ENCODE peak calls at places on chromosomes 5 and 9, in ten cellular contexts. Z is endothelial cell; L is WERI-Rb-1; D is GM13976; O is astrocyte of the spinal cord; N is CD8-positive, alpha-beta T cell; T is tibial nerve; F is cardiac fibroblast; S is choroid plexus epithelial cell; P is body of pancreas. A is an unnamed sample.

GRCh38 chr5:26492835-26493459 is 545.4 kb downstream of the CDH9 start:
- DNase-seq in T (no peak), N (no peak), P (no peak), F (no peak), O (no peak), Z (no peak), L (no peak), D (no peak), S (no peak), A (no peak)

GRCh38 chr9:111728617-111729366 is 65.9 kb downstream of the SHOC1 start:
- DNase-seq in S (peak), P (no peak), D (no peak), O (peak), L (no peak), F (peak), N (no peak), T (no peak), Z (no peak), A (no peak)

GRCh38 chr9:136687721-136688223 is 515 bp upstream of the AGPAT2 start:
- DNase-seq in F (no peak), N (no peak), O (no peak), D (no peak), P (peak), Z (peak), L (no peak), T (no peak), S (no peak), A (no peak)

GRCh38 chr9:98148486-98148885 is 29.5 kb upstream of the TRIM14 start:
- DNase-seq in L (no peak), T (no peak), N (no peak), Z (no peak), F (no peak), P (no peak), O (no peak), D (no peak), S (no peak), A (no peak)

GRCh38 chr5:91296691-91297143 is 86.4 kb downstream of the ARRDC3 start:
- DNase-seq in F (no peak), D (no peak), Z (no peak), S (no peak), L (no peak), P (peak), N (no peak), O (peak), T (peak), A (peak)

GRCh38 chr5:132095077-132095744 is 21.6 kb downstream of the CSF2 start:
- DNase-seq in D (no peak), P (no peak), Z (no peak), T (no peak), L (no peak), S (no peak), F (no peak), O (no peak), N (no peak), A (peak)

GRCh38 chr9:93149361-93149760 is 15.3 kb upstream of the NINJ1 start:
- DNase-seq in S (no peak), T (no peak), D (no peak), P (no peak), O (peak), L (no peak), Z (no peak), N (no peak), F (peak), A (no peak)

GRCh38 chr5:45695011-45695667 is 1.0 kb downstream of the HCN1 start:
- DNase-seq in D (peak), N (no peak), O (no peak), T (no peak), P (peak), L (peak), F (no peak), S (no peak), Z (peak), A (no peak)

GRCh38 chr9:19782005-19782404 is 6.8 kb downstream of the SLC24A2 start:
- DNase-seq in N (no peak), L (no peak), S (peak), F (peak), T (no peak), D (no peak), Z (peak), O (peak), P (no peak), A (no peak)

GRCh38 chr5:127101533-127101932 is 28.2 kb upstream of the C5orf63 start:
- DNase-seq in O (no peak), N (no peak), D (no peak), Z (no peak), P (no peak), T (no peak), S (no peak), L (no peak), F (no peak), A (no peak)

GRCh38 chr5:149652697-149653096 is 71.4 kb downstream of the ARHGEF37 start:
- DNase-seq in F (no peak), L (no peak), Z (no peak), T (no peak), N (no peak), O (no peak), P (no peak), D (no peak), S (no peak), A (no peak)

GRCh38 chr5:168992687-168993086 is 308.3 kb downstream of the SLIT3 start:
- DNase-seq in Z (peak), O (no peak), D (no peak), T (no peak), S (no peak), P (no peak), L (no peak), F (no peak), N (no peak), A (no peak)

GRCh38 chr9:94743035-94743954 is 16.8 kb downstream of the AOPEP start:
- DNase-seq in S (peak), O (no peak), T (peak), Z (no peak), P (peak), N (no peak), D (no peak), F (peak), L (no peak), A (no peak)

GRCh38 chr5:175470756-175471155 is 7.6 kb upstream of the SFXN1 start:
- DNase-seq in N (no peak), F (no peak), S (no peak), Z (no peak), D (no peak), L (no peak), O (no peak), T (no peak), P (no peak), A (no peak)

GRCh38 chr5:80399553-80400239 is 8.2 kb upstream of the ZFYVE16 start:
- DNase-seq in F (peak), Z (no peak), P (no peak), N (no peak), S (peak), O (peak), L (no peak), D (peak), T (peak), A (no peak)

GRCh38 chr5:56026863-56027300 is 32.1 kb upstream of the IL6ST start:
- DNase-seq in N (no peak), F (peak), Z (no peak), L (no peak), S (peak), O (peak), T (no peak), P (no peak), D (peak), A (no peak)

GRCh38 chr5:37717613-37718431 is 122.0 kb downstream of the GDNF start:
- DNase-seq in F (peak), Z (peak), L (peak), N (no peak), S (peak), T (no peak), O (peak), D (no peak), P (peak), A (no peak)

GRCh38 chr9:28921857-28922500 is 1348.7 kb upstream of the C9orf72 start:
- DNase-seq in F (no peak), L (no peak), P (no peak), O (no peak), N (no peak), Z (no peak), S (no peak), D (no peak), T (no peak), A (no peak)

GRCh38 chr9:93072383-93072795 is 13.9 kb downstream of the SUSD3 start:
- DNase-seq in S (peak), L (no peak), F (no peak), O (peak), Z (no peak), N (no peak), P (no peak), T (no peak), D (no peak), A (no peak)

GRCh38 chr9:14887149-14887548 is 23.1 kb downstream of the FREM1 start:
- DNase-seq in S (no peak), L (no peak), T (no peak), D (no peak), O (no peak), F (no peak), Z (no peak), N (no peak), P (no peak), A (no peak)

GRCh38 chr5:181088289-181088688 is 42.7 kb downstream of the OR2V1 start:
- DNase-seq in L (no peak), T (no peak), F (peak), S (peak), P (no peak), N (no peak), Z (no peak), D (no peak), O (no peak), A (no peak)

GRCh38 chr5:61280766-61281427 is 51.2 kb upstream of the ZSWIM6 start:
- DNase-seq in O (no peak), P (peak), L (no peak), N (no peak), S (no peak), Z (no peak), F (peak), T (no peak), D (no peak), A (no peak)

GRCh38 chr5:88686077-88686541 is 196.9 kb downstream of the MEF2C start:
- DNase-seq in O (peak), L (no peak), D (no peak), Z (no peak), P (no peak), F (no peak), N (no peak), S (no peak), T (no peak), A (no peak)

GRCh38 chr9:126549246-126550006 is 64.3 kb upstream of the LMX1B start:
- DNase-seq in F (no peak), P (no peak), N (no peak), D (peak), Z (no peak), O (no peak), T (no peak), S (no peak), L (peak), A (no peak)

GRCh38 chr5:152305525-152305924 is 99.6 kb downstream of the NMUR2 start:
- DNase-seq in P (no peak), D (no peak), O (no peak), L (peak), Z (no peak), T (no peak), N (no peak), F (no peak), S (no peak), A (no peak)

GRCh38 chr5:3382782-3383181 is 212.8 kb upstream of the IRX1 start:
- DNase-seq in P (no peak), O (no peak), S (no peak), N (no peak), T (no peak), D (no peak), Z (no peak), F (no peak), L (no peak), A (peak)

GRCh38 chr9:127923771-127924170 is 6.8 kb downstream of the PIP5KL1 start:
- DNase-seq in F (peak), N (no peak), T (no peak), L (no peak), S (peak), Z (no peak), D (no peak), O (peak), P (no peak), A (no peak)

GRCh38 chr9:113624721-113625120 is 161.2 kb downstream of the RGS3 start:
- DNase-seq in T (no peak), O (peak), F (peak), S (no peak), L (no peak), Z (no peak), N (no peak), P (no peak), D (no peak), A (peak)

GRCh38 chr5:55188656-55189380 is 15.8 kb upstream of the CDC20B start:
- DNase-seq in F (no peak), L (no peak), D (no peak), N (no peak), S (no peak), P (no peak), O (no peak), Z (no peak), T (no peak), A (no peak)

GRCh38 chr9:129458663-129459549 is 162.0 kb downstream of the C9orf50 start:
- DNase-seq in O (no peak), Z (peak), N (no peak), L (peak), S (peak), T (no peak), D (no peak), P (peak), F (no peak), A (peak)

GRCh38 chr5:178330791-178331404 is 98.3 kb upstream of the PHYKPL start:
- DNase-seq in Z (no peak), D (no peak), T (no peak), O (no peak), F (no peak), N (no peak), S (no peak), L (no peak), P (peak), A (no peak)

DNA sequence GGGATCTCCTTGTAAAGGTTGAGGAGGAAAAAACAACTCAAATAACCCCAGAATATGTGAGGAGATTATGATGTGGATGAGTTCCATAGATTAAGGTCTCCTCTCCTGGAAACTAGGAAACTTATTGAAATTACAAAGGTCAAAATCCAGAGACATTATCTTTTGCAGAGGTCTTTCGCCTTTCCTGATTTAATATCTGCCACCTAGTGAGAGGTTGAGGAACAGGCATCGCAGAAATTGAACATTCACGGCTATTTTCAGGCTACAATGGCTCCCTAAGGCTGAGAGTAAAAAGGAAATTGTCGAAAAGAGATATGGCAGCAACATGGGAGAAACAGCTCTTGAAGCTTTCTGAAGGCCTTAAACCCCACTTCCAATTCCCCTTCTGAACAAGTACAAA is 127.5 kb upstream of the PLCXD3 start:
- DNase-seq in Z (no peak), T (no peak), L (no peak), P (no peak), F (peak), D (no peak), O (no peak), S (peak), N (no peak), A (no peak)
- TF ChIP-seq CTCF in Z (peak), T (no peak), L (no peak), P (no peak), F (peak), D (no peak), O (peak), S (peak), N (no peak), A (no peak)

DNA sequence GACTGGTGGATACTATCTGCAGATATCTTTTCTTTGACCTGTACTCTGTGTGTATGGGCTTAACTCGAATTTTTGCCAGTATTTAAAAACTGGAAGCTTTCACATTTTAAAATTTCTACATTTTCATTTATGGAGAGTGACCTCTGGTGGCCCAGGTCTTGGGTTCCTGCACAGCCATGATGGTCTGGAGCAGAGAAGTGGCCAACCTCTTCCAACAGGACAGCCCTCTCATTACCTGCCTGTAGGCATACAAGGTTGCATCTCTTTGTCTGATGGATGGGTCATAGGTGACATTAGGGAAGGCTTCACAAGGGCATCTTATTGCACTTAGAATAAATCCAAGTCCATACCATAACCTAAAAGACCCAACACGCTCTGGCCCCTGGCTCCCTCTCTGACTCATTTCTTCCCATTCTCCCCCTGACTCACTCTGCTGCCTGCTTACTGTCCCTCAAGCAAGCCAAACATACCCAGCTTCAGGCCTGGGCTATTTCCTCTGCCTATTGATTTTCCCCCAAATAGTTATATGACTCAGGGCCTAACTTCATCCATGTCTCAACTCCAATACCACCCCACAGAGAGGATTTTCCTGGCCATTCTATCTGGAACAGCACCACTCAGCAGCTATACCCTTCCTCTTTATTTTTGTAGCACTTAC is 113.3 kb upstream of the SLC1A3 start:
- DNase-seq in Z (no peak), N (no peak), T (no peak), F (peak), S (peak), D (no peak), P (no peak), L (no peak), O (peak), A (no peak)
- TF ChIP-seq CTCF in Z (no peak), N (no peak), T (no peak), F (no peak), S (no peak), D (no peak), P (no peak), L (no peak), O (peak), A (no peak)

DNA sequence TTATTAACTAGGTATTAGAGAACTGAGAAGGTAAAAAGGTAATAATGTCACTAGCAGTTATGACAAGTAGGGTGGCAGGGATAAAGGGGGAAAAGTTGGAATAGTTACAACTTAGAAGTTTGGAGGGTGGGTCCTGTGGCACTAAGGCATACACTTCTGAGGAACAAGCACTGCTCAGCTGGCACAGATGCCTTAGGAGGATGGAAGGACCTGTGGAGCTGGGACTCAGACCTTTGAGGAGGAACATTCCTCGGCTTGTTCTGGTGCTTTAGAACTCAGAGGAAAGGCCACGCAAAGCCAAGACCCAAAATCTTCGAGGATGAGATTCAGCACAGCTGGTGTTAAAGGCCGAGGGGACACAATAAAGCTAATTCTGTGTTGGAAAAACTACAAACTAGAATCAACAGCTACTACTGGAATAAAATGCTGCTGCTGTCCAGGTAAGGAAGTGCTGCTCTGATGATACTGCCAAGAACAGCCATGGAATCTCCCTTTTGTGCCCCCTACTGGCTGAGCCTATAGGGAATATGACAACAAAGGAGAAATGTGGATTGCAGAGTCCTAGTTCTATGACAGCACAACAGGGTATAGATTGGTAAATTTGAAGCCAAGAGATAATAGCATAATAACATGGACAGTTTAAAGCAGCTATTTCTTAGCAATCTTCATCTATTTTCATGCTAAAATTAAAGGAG is 126.7 kb downstream of the SLC25A46 start:
- DNase-seq in N (no peak), L (peak), Z (peak), S (peak), T (no peak), D (peak), O (peak), P (no peak), F (peak), A (no peak)
- TF ChIP-seq CTCF in N (no peak), L (peak), Z (peak), S (peak), T (no peak), D (peak), O (peak), P (no peak), F (peak), A (no peak)

DNA sequence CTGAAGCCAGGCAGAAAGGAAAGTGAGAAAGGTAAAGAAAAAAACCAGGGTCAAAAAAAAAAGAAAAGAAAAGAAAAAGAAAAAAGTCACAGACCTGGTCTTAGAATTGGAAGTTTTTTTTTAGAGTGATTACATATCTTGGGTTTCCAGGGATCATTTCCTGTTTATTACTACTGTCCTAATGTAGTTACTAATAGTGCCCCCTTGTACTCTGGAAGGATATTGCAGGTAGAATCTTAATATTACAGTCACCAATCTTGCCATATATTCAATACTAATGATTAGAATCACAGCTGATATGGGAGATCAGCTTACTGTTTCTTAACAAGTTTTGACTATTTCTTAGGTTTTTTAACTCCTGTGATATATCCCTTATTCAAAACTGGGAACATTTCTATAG is 543.2 kb upstream of the CDH6 start:
- DNase-seq in Z (no peak), F (no peak), L (no peak), P (no peak), D (no peak), O (no peak), N (no peak), T (no peak), S (no peak), A (no peak)
- TF ChIP-seq CTCF in Z (peak), F (no peak), L (no peak), P (no peak), D (no peak), O (no peak), N (no peak), T (no peak), S (no peak), A (no peak)

DNA sequence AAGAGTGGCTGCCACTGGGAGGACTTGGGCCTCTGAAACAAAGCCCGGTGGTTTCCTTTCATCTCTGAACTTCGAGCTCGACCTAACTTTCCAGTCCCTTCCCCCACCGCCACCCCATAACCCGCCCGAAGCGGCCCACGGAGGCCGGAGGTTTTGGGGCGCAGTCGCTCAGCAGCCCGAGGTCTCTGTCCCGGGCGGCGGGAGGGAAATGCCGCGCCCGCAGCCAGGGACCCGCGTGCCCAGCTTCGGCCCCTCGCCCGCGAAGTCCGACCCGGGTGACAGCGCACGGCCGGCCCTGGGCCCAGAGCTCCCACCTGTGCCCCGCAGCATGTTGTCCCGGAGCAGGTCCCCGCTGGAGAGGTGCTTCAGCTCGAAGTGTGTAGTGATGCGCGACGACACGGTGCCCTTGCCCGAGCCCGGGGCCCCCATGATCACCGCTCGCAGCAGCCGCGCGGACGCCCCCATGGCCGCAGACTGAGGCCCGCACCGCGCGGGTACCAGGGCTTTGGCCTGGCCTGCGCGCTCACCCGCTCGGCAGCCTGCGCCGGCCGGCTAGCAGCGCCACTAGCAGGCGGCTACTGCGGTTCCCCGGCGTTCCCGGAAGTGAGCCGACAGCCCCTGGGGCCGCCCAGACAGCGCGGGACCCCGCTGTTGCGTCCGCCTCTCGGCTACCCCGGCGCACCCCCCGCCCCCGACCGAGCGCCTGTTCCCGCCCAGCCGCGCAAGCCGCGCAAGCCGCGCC is at the start of gene AK3:
- DNase-seq in Z (peak), N (peak), S (peak), D (peak), P (peak), F (peak), T (peak), O (peak), L (peak), A (peak)
- TF ChIP-seq CTCF in Z (no peak), N (no peak), S (peak), D (peak), P (peak), F (no peak), T (peak), O (peak), L (peak), A (no peak)